ENCODE peak calls at places on chromosome 15, in four cellular contexts. B is stimulated activated CD4-positive, alpha-beta T cell treated with anti-CD3 and anti-CD28 coated beads, Interleukin-2, amount 100 ng/mL, for 48 hours; T is natural killer cell; U is HCEC 1CT. L is an unnamed sample.

GRCh38 chr15:60392986-60393811 is 4.6 kb downstream of the ANXA2 start:
- DNase-seq in B (no peak), T (no peak), U (peak), L (peak)

GRCh38 chr15:63401078-63401477 is 19.4 kb upstream of the CA12 start:
- DNase-seq in B (peak), U (peak), T (no peak), L (no peak)

GRCh38 chr15:92142242-92143232 is 251.1 kb upstream of the ST8SIA2 start:
- DNase-seq in T (no peak), U (no peak), B (no peak), L (no peak)

GRCh38 chr15:50224606-50225005 is 40.9 kb downstream of the HDC start:
- DNase-seq in U (peak), B (no peak), T (no peak), L (peak)

GRCh38 chr15:66186049-66186825 is 67.3 kb downstream of the MEGF11 start:
- DNase-seq in T (no peak), B (no peak), U (no peak), L (no peak)

GRCh38 chr15:44794072-44794471 is 57.7 kb downstream of the TRIM69 start:
- DNase-seq in T (no peak), U (no peak), B (no peak), L (no peak)

GRCh38 chr15:40344631-40345120 is 3.9 kb upstream of the CCDC9B start:
- DNase-seq in U (peak), T (peak), B (peak), L (peak)

GRCh38 chr15:56774356-56774755 is 41.0 kb upstream of the ZNF280D start:
- DNase-seq in B (no peak), T (no peak), U (no peak), L (no peak)

GRCh38 chr15:56678562-56678961 is 54.7 kb downstream of the ZNF280D start:
- DNase-seq in U (no peak), B (no peak), T (no peak), L (peak)

GRCh38 chr15:47244361-47244760 is 472.9 kb upstream of the SEMA6D start:
- DNase-seq in U (no peak), B (no peak), T (no peak), L (no peak)

GRCh38 chr15:80966431-80967197 is 23.0 kb downstream of the MESD start:
- DNase-seq in U (no peak), T (no peak), B (no peak), L (no peak)

GRCh38 chr15:38028869-38029268 is 94.4 kb downstream of the TMCO5A start:
- DNase-seq in U (peak), B (no peak), T (no peak), L (peak)

GRCh38 chr15:71800835-71801745 is 9.3 kb upstream of the NR2E3 start:
- DNase-seq in U (peak), T (no peak), B (peak), L (peak)

GRCh38 chr15:63246691-63247464 is 30.5 kb upstream of the APH1B start:
- DNase-seq in T (no peak), B (no peak), U (peak), L (peak)

GRCh38 chr15:45129651-45130129 is at the start of the genes DUOX1 and DUOXA1:
- DNase-seq in B (no peak), T (no peak), U (no peak), L (no peak)

GRCh38 chr15:22952826-22953579 is 27.2 kb downstream of the CYFIP1 start:
- DNase-seq in T (no peak), U (no peak), B (no peak), L (peak)

GRCh38 chr15:85646538-85647091 is 148.1 kb downstream of the KLHL25 start:
- DNase-seq in U (peak), T (peak), B (no peak), L (peak)

GRCh38 chr15:68444336-68444735 is 12.4 kb upstream of the ITGA11 start:
- DNase-seq in U (no peak), B (no peak), T (no peak), L (no peak)

GRCh38 chr15:65829150-65829764 is 37.2 kb upstream of the DENND4A start:
- DNase-seq in T (no peak), B (no peak), U (peak), L (no peak)

GRCh38 chr15:88810449-88810848 is 7.2 kb downstream of the ACAN start:
- DNase-seq in T (no peak), U (peak), B (no peak), L (no peak)

GRCh38 chr15:52790941-52791751 is 1.0 kb upstream of the ONECUT1 start:
- DNase-seq in U (no peak), T (no peak), B (no peak), L (no peak)

GRCh38 chr15:43469867-43470266 is 23.1 kb downstream of the TP53BP1 start:
- DNase-seq in B (no peak), U (peak), T (no peak), L (peak)

GRCh38 chr15:69934607-69935006 is 163.1 kb downstream of the TLE3 start:
- DNase-seq in U (no peak), T (no peak), B (no peak), L (no peak)

GRCh38 chr15:28956491-28956890 is 70.7 kb downstream of the APBA2 start:
- DNase-seq in B (no peak), T (no peak), U (no peak), L (no peak)

GRCh38 chr15:34993413-34993812 is 5.3 kb upstream of the ZNF770 start:
- DNase-seq in T (no peak), U (no peak), B (no peak), L (no peak)

GRCh38 chr15:50137893-50138292 is 18.9 kb upstream of the ATP8B4 start:
- DNase-seq in B (no peak), T (no peak), U (peak), L (no peak)

L was measured in LHCN-M2.